ENCODE peak calls at places on chromosomes 5 and 9, in four cellular contexts. I is GM23248, F is MM.1S, J is OCI-LY7. G is an unnamed sample.

GRCh38 chr9:113520109-113520642 is 56.6 kb downstream of the RGS3 start:
- DNase-seq in I (peak; percentile 27), F (no peak), J (no peak), G (no peak)

GRCh38 chr5:67241326-67241725 is 44.7 kb upstream of the CD180 start:
- DNase-seq in I (no peak), F (no peak), J (no peak), G (no peak)

GRCh38 chr9:77708416-77708815 is 60.3 kb upstream of the GNA14 start:
- DNase-seq in I (peak; percentile 63), F (no peak), J (no peak), G (no peak)

GRCh38 chr9:19885608-19886007 is 96.8 kb upstream of the SLC24A2 start:
- DNase-seq in I (no peak), F (no peak), J (no peak), G (no peak)

GRCh38 chr5:96433066-96433447 is at the start of gene PCSK1:
- DNase-seq in I (peak; percentile 13), F (no peak), J (no peak), G (peak; percentile 44)

GRCh38 chr5:148796931-148797330 is 29.5 kb upstream of the ADRB2 start:
- DNase-seq in I (peak; percentile 18), F (no peak), J (no peak), G (no peak)

GRCh38 chr9:105457560-105458294 is 9.9 kb downstream of the FSD1L start:
- DNase-seq in I (no peak), F (no peak), J (no peak), G (no peak)

GRCh38 chr5:34571380-34572041 is 84.6 kb upstream of the RAI14 start:
- DNase-seq in I (peak; percentile 79), F (no peak), J (no peak), G (no peak)

GRCh38 chr5:27266184-27266583 is 227.8 kb upstream of the CDH9 start:
- DNase-seq in I (no peak), F (no peak), J (no peak), G (no peak)

GRCh38 chr9:72362118-72362531 is 2.9 kb downstream of the ZFAND5 start:
- DNase-seq in I (peak; percentile 71), F (no peak), J (no peak), G (no peak)

GRCh38 chr5:37774912-37775483 is 64.8 kb downstream of the GDNF start:
- DNase-seq in I (peak; percentile 28), F (peak; percentile 47), J (peak; percentile 7), G (no peak)

GRCh38 chr9:133135193-133135745 is 14.2 kb upstream of the RALGDS start:
- DNase-seq in I (peak; percentile 98), F (no peak), J (no peak), G (peak; percentile 44)

GRCh38 chr5:58717303-58718012 is 134.6 kb downstream of the RAB3C start:
- DNase-seq in I (no peak), F (no peak), J (no peak), G (no peak)

GRCh38 chr9:136940526-136941230 is 3.9 kb downstream of the FBXW5 start:
- DNase-seq in I (no peak), F (no peak), J (no peak), G (no peak)

GRCh38 chr9:69193685-69194032 is 19.6 kb downstream of the TJP2 start:
- DNase-seq in I (no peak), F (no peak), J (peak; percentile 53), G (peak; percentile 45)

GRCh38 chr5:155530046-155530445 is 516.5 kb downstream of the KIF4B start:
- DNase-seq in I (no peak), F (no peak), J (no peak), G (peak; percentile 21)

GRCh38 chr9:136713555-136713949 is 1.2 kb downstream of the DIPK1B start:
- DNase-seq in I (no peak), F (no peak), J (no peak), G (peak; percentile 80)

GRCh38 chr9:120439147-120439546 is 140.8 kb downstream of the CDK5RAP2 start:
- DNase-seq in I (peak; percentile 33), F (peak; percentile 10), J (peak; percentile 25), G (peak; percentile 32)

GRCh38 chr5:8686707-8687106 is 817.8 kb downstream of the MTRR start:
- DNase-seq in I (peak; percentile 81), F (no peak), J (no peak), G (no peak)

GRCh38 chr9:18549772-18550171 is 75.8 kb downstream of the ADAMTSL1 start:
- DNase-seq in I (no peak), F (no peak), J (no peak), G (no peak)

GRCh38 chr5:14413331-14413750 is 168.3 kb upstream of the OTULINL start:
- DNase-seq in I (no peak), F (no peak), J (no peak), G (no peak)
- TF ChIP-seq EZH2phosphoT487 in I (no peak), F (no peak), J (no peak), G (no peak)

GRCh38 chr9:73715591-73715990 is 563.9 kb downstream of the ANXA1 start:
- DNase-seq in I (no peak), F (no peak), J (no peak), G (no peak)

GRCh38 chr9:73720601-73721000 is 568.9 kb downstream of the ANXA1 start:
- DNase-seq in I (no peak), F (peak; percentile 35), J (no peak), G (no peak)

GRCh38 chr9:73714294-73714693 is 562.6 kb downstream of the ANXA1 start:
- DNase-seq in I (peak; percentile 16), F (no peak), J (no peak), G (no peak)

GRCh38 chr9:73719660-73720059 is 568.0 kb downstream of the ANXA1 start:
- DNase-seq in I (no peak), F (no peak), J (no peak), G (no peak)
- TF ChIP-seq EZH2phosphoT487 in I (no peak), F (no peak), J (no peak), G (no peak)

DNA sequence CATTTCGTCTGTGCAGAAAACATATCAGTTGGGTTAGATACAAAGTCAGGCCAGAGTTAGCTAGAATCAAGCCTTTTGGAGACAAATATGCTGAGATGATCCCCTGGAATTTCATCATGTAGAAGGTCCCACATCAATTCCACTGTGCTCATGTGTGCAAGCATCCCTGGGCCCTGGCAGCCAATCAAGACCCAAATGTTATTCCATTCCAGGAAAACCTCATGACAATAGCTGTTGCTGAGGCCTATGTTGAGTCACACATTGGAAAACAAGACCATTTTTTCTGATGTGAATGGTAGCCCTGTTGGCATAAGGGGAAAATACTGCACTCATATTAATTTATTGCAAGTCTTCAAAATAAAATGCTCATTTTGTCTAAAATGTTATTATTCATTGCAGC is 11.5 kb downstream of the SPOCK1 start:
- DNase-seq in I (peak; percentile 90), F (no peak), J (no peak), G (no peak)
- TF ChIP-seq EZH2phosphoT487 in I (no peak), F (no peak), J (no peak), G (no peak)

GRCh38 chr9:126802343-126803059 is 2.3 kb upstream of the ZBTB43 start:
- DNase-seq in I (no peak), F (no peak), J (no peak), G (no peak)

GRCh38 chr9:126806336-126806735 is 1.5 kb downstream of the ZBTB43 start:
- DNase-seq in I (peak; percentile 72), F (no peak), J (no peak), G (no peak)

GRCh38 chr9:126804696-126805545 is at the start of gene ZBTB43:
- DNase-seq in I (peak; percentile 98), F (peak; percentile 98), J (peak; percentile 95), G (peak; percentile 98)

GRCh38 chr9:126804198-126804695 is 593 bp upstream of the ZBTB43 start:
- DNase-seq in I (no peak), F (no peak), J (no peak), G (no peak)

DNA sequence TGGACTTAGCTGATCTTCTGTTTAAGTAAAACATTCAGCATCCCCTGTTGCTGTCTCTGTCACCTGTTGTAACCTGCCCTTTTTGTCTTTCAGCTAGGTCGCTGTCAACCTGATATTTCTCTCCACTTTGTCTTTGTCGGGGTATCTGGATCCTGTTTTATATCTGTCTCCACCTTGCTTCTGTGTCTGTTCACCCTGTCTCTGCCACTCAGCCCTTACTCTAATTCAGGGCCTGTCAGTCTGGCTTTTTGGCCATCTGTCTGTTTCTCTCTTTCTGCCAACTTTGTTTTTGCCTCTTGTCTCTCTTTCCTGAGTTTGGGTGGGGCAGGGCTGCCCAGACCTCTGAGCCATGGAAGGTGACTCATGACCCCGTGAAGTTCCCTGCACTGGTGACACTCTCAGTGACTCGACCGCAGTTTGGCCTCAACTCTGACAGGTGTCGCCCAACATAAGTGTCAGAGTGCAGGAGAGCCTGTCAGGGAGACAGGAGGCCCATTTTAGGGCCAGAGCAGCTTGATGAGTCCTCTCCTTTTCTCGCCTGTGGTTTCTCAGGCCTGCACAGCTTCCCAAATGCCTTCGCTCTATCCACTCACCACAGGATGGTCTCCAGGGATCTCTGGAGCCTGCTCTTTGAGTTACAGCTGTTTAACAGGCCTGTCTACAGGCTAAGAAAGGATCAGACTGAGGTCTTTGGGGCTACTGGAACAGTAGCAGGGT is 864 bp downstream of the ZBTB43 start:
- DNase-seq in I (peak; percentile 86), F (peak; percentile 87), J (peak; percentile 75), G (no peak)
- TF ChIP-seq EZH2phosphoT487 in I (no peak), F (no peak), J (no peak), G (no peak)

GRCh38 chr9:35660966-35661413 is 2.9 kb downstream of the CCDC107 start:
- DNase-seq in I (peak; percentile 53), F (no peak), J (no peak), G (no peak)
- TF ChIP-seq EZH2phosphoT487 in I (no peak), F (no peak), J (no peak), G (no peak)

GRCh38 chr5:123438244-123438643 is 15.0 kb upstream of the CEP120 start:
- DNase-seq in I (no peak), F (no peak), J (no peak), G (no peak)

GRCh38 chr5:123439616-123440153 is 16.5 kb upstream of the CEP120 start:
- DNase-seq in I (no peak), F (no peak), J (no peak), G (no peak)

GRCh38 chr5:123441408-123441807 is 18.2 kb upstream of the CEP120 start:
- DNase-seq in I (peak; percentile 7), F (no peak), J (no peak), G (no peak)

GRCh38 chr5:123440456-123440855 is 17.3 kb upstream of the CEP120 start:
- DNase-seq in I (peak; percentile 24), F (no peak), J (no peak), G (no peak)

GRCh38 chr5:123438902-123439301 is 15.7 kb upstream of the CEP120 start:
- DNase-seq in I (no peak), F (no peak), J (no peak), G (no peak)
- TF ChIP-seq EZH2phosphoT487 in I (no peak), F (no peak), J (no peak), G (no peak)

G was measured in SK-N-SH.